ENCODE peak calls at places on chromosomes 11 and 22, in seven cellular contexts. V is pancreas, P is tibial nerve, A is fibroblast of the aortic adventitia, H is testis, R is kidney epithelial cell, O is HCT116. Y is an unnamed sample.

GRCh38 chr11:78212586-78213371 is 24.1 kb downstream of the USP35 start:
- DNase-seq in V (no peak), P (no peak), A (peak), H (no peak), R (no peak), O (no peak), Y (peak)

GRCh38 chr22:28141614-28142013 is 222.6 kb upstream of the PITPNB start:
- DNase-seq in V (no peak), P (no peak), A (peak), H (no peak), R (peak), O (no peak), Y (peak)

GRCh38 chr11:76700177-76701100 is 29.9 kb upstream of the LRRC32 start:
- DNase-seq in V (no peak), P (no peak), A (peak), H (no peak), R (peak), O (peak), Y (peak)

GRCh38 chr11:26792956-26793355 is 71.1 kb upstream of the SLC5A12 start:
- DNase-seq in V (no peak), P (no peak), A (peak), H (no peak), R (no peak), O (no peak), Y (peak)

GRCh38 chr11:235998-236773 is at the start of gene SIRT3:
- DNase-seq in V (peak), P (peak), A (peak), H (peak), R (peak), O (peak), Y (peak)

GRCh38 chr11:68855205-68855978 is 13.7 kb upstream of the CPT1A start:
- DNase-seq in V (peak), P (no peak), A (no peak), H (peak), R (no peak), O (no peak), Y (peak)

GRCh38 chr22:24592144-24592845 is 578 bp downstream of the LRRC75B start:
- DNase-seq in V (peak), P (no peak), A (peak), H (peak), R (no peak), O (no peak), Y (no peak)

GRCh38 chr22:35567794-35568193 is 27.2 kb downstream of the RASD2 start:
- DNase-seq in V (no peak), P (no peak), A (no peak), H (no peak), R (no peak), O (no peak), Y (no peak)

GRCh38 chr11:59754859-59755700 is at the start of gene STX3:
- DNase-seq in V (peak), P (peak), A (peak), H (peak), R (no peak), O (peak), Y (peak)

GRCh38 chr22:46894081-46894671 is 131.7 kb downstream of the TBC1D22A start:
- DNase-seq in V (no peak), P (no peak), A (no peak), H (peak), R (no peak), O (no peak), Y (no peak)

GRCh38 chr11:110818032-110818687 is 105.9 kb upstream of the ARHGAP20 start:
- DNase-seq in V (no peak), P (no peak), A (peak), H (no peak), R (peak), O (peak), Y (peak)

GRCh38 chr11:120801801-120802689 is 221.9 kb upstream of the TBCEL start:
- DNase-seq in V (peak), P (peak), A (peak), H (peak), R (no peak), O (peak), Y (peak)

GRCh38 chr11:10926801-10927200 is 68.9 kb upstream of the ZBED5 start:
- DNase-seq in V (no peak), P (no peak), A (no peak), H (no peak), R (no peak), O (no peak), Y (no peak)

GRCh38 chr22:19127329-19128008 is 3.6 kb upstream of the TSSK2 start:
- DNase-seq in V (peak), P (no peak), A (no peak), H (no peak), R (no peak), O (no peak), Y (no peak)

GRCh38 chr11:85170184-85170583 is 457.0 kb downstream of the DLG2 start:
- DNase-seq in V (no peak), P (no peak), A (no peak), H (no peak), R (peak), O (peak), Y (peak)

GRCh38 chr11:123250811-123251655 is 56.0 kb upstream of the CLMP start:
- DNase-seq in V (no peak), P (no peak), A (no peak), H (no peak), R (no peak), O (no peak), Y (no peak)

GRCh38 chr11:78740175-78741161 is 165.8 kb upstream of the NARS2 start:
- DNase-seq in V (no peak), P (no peak), A (peak), H (no peak), R (no peak), O (no peak), Y (no peak)

GRCh38 chr22:22590136-22590891 is 31.2 kb upstream of the PRAME start:
- DNase-seq in V (no peak), P (no peak), A (no peak), H (no peak), R (no peak), O (no peak), Y (no peak)

GRCh38 chr22:48070760-48071159 is 1308.3 kb downstream of the TBC1D22A start:
- DNase-seq in V (no peak), P (no peak), A (no peak), H (no peak), R (no peak), O (no peak), Y (no peak)

GRCh38 chr11:112460141-112460540 is 199.5 kb upstream of the PLET1 start:
- DNase-seq in V (no peak), P (no peak), A (no peak), H (no peak), R (no peak), O (no peak), Y (no peak)

GRCh38 chr11:20032577-20033265 is 127.6 kb downstream of the DBX1 start:
- DNase-seq in V (no peak), P (no peak), A (no peak), H (no peak), R (no peak), O (no peak), Y (no peak)

GRCh38 chr11:92266821-92267220 is 42.2 kb downstream of the FAT3 start:
- DNase-seq in V (no peak), P (no peak), A (no peak), H (no peak), R (no peak), O (no peak), Y (no peak)

GRCh38 chr22:50684986-50685385 is 12.4 kb downstream of the SHANK3 start:
- DNase-seq in V (no peak), P (no peak), A (peak), H (peak), R (no peak), O (no peak), Y (peak)

GRCh38 chr11:75214411-75214821 is 26.2 kb upstream of the TPBGL start:
- DNase-seq in V (peak), P (peak), A (peak), H (peak), R (peak), O (peak), Y (peak)

GRCh38 chr22:21563912-21564311 is 3.6 kb upstream of the UBE2L3 start:
- DNase-seq in V (no peak), P (no peak), A (no peak), H (no peak), R (no peak), O (no peak), Y (no peak)

DNA sequence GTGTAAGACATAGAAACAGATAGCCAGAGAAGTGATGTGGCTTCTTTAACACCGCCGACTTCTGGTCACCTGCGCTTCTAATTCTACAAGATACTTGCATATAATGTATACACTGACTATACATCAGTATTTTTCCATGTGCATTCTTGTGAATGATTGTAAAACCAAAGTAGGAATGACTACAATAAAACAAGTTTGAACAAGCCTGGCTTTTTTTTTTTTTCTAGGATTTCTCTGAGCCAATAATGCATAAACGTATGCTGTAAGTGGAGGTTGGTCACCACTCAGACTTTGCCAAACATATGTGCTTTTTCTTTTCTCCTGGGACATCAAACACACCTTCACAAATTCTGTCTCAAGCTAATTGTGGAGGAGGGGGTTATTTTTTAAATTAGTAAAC is 237.8 kb upstream of the KIRREL3 start:
- DNase-seq in V (no peak), P (no peak), A (no peak), H (no peak), R (no peak), O (no peak), Y (no peak)
- TF ChIP-seq CTCF in V (no peak), P (no peak), A (no peak), H (no peak), R (no peak), O (no peak), Y (no peak)

DNA sequence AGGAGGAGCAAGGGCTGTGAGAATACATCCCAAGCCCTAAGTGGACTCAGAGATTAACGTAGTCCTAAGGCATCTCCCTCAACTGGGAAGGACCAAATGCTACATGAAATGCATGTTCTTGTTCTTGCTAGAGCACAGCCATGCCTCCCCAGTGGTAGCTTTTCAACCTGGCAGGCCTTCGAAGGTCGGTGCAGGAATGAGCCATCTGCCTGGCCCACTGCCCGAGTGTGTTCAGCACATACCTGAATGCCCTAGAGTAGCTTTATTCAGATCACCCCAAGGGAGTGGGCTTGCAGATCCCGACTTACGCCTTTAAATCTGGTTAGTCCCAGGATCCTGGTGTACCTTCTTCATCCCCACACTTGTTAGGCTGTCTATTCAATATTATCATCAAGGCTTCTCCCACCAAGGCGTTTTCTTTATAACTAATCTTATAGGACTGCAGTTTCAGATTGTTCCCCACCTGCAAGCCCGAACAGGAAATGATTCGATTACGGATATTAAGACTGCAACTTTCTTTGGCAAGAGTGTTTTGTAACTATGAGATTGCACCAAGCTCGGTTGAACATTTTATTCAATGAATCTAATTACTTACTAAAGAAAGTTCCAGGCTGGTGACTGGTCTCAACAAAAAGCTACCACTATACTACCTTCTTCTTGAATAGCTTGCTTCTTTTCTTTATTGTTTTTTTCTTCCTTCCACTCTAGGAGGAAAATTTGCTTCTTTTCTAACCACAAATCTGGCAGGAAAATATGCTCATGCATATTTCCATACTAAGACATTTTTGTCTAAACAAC is 115.6 kb downstream of the SGSM3 start:
- DNase-seq in V (peak), P (no peak), A (peak), H (no peak), R (no peak), O (no peak), Y (peak)
- H3K4me3 ChIP-seq in V (no peak), P (no peak), A (no peak), H (no peak), R (no peak), O (no peak), Y (no peak)

GRCh38 chr11:72860592-72860991 is 46.4 kb downstream of the ATG16L2 start:
- DNase-seq in V (no peak), P (no peak), A (no peak), H (no peak), R (no peak), O (no peak), Y (no peak)

GRCh38 chr11:72856551-72857342 is 42.5 kb downstream of the ATG16L2 start:
- DNase-seq in V (no peak), P (no peak), A (peak), H (no peak), R (no peak), O (no peak), Y (peak)

GRCh38 chr11:72851726-72852125 is 37.5 kb downstream of the ATG16L2 start:
- DNase-seq in V (no peak), P (no peak), A (no peak), H (no peak), R (no peak), O (no peak), Y (no peak)

GRCh38 chr11:72860010-72860409 is 45.8 kb downstream of the ATG16L2 start:
- DNase-seq in V (no peak), P (no peak), A (no peak), H (no peak), R (no peak), O (no peak), Y (no peak)

DNA sequence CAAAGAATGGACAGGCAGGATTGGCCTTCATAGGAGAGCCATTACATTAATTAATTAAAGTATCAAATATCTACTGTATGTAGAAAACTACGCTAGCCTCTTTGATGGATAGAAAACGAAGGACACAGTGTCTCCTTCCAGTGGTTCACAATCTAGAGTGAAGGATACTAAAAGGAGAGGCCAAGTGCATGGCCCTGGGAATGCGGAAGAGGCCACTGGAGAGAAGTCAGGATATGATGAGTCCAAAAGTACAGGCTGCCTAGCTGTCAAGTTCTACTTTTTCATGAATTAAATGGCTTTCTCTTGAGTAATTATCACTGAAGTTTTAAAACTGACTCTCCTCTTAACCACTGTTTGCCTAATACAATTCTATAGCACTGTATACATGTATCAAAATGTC is 41.9 kb downstream of the ATG16L2 start:
- DNase-seq in V (no peak), P (no peak), A (no peak), H (peak), R (no peak), O (no peak), Y (no peak)
- TF ChIP-seq CTCF in V (no peak), P (no peak), A (no peak), H (no peak), R (no peak), O (no peak), Y (no peak)

GRCh38 chr11:82899957-82900276 is 313 bp downstream of the PRCP start:
- DNase-seq in V (no peak), P (no peak), A (no peak), H (no peak), R (no peak), O (no peak), Y (no peak)

GRCh38 chr11:82900277-82901164 is at the start of gene PRCP:
- DNase-seq in V (peak), P (peak), A (peak), H (peak), R (peak), O (peak), Y (peak)

GRCh38 chr11:82896183-82896582 is 4.0 kb downstream of the PRCP start:
- DNase-seq in V (no peak), P (no peak), A (no peak), H (no peak), R (no peak), O (no peak), Y (no peak)

GRCh38 chr11:82899191-82899820 is 924 bp downstream of the PRCP start:
- DNase-seq in V (no peak), P (no peak), A (no peak), H (no peak), R (no peak), O (no peak), Y (no peak)

GRCh38 chr11:82898242-82898641 is 2.0 kb downstream of the PRCP start:
- DNase-seq in V (no peak), P (no peak), A (no peak), H (no peak), R (no peak), O (no peak), Y (no peak)
- H3K4me3 ChIP-seq in V (no peak), P (no peak), A (no peak), H (no peak), R (no peak), O (no peak), Y (no peak)

GRCh38 chr11:106271686-106272085 is 194.2 kb downstream of the AASDHPPT start:
- DNase-seq in V (no peak), P (no peak), A (peak), H (no peak), R (no peak), O (no peak), Y (peak)
- TF ChIP-seq CTCF in V (no peak), P (no peak), A (peak), H (no peak), R (no peak), O (no peak), Y (peak)

GRCh38 chr11:2348986-2349385 is 28.1 kb upstream of the CD81 start:
- DNase-seq in V (no peak), P (no peak), A (peak), H (no peak), R (no peak), O (no peak), Y (peak)
- H3K4me3 ChIP-seq in V (no peak), P (no peak), A (no peak), H (no peak), R (no peak), O (no peak), Y (no peak)

DNA sequence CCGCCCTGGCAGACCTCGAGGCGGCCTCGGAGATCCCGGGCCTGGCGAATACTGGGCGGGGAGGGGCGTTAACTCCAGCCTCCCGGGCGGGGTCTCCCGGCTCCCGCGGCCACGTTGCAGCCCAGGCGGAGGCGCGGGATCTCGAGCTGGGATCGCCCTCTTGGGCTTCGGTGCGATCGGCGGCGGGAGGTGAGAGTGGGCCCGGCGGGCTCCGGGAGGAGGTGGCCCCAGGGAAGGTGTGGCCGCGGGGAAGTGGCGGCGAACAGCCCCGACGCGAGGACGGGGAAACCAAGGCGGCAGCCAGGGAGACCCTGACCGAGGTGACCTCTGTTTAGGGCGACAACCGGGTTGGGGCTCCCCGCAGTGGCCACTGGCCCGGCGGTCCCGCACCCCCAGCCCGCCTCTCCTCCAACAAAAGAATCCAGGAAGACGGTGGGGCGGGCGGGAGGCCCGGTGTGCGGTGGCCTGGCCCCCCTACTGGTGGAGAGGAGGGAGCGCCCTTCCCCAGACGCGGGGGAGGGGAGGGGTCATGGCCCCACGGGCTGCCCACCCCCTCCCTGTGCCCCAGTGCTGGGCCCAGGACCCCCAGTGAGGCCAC is at the start of gene PHETA2:
- DNase-seq in V (peak), P (no peak), A (peak), H (no peak), R (no peak), O (no peak), Y (peak)
- TF ChIP-seq CTCF in V (peak), P (peak), A (peak), H (no peak), R (peak), O (no peak), Y (peak)

GRCh38 chr22:20425821-20426615 is 11.6 kb downstream of the SCARF2 start:
- DNase-seq in V (no peak), P (no peak), A (no peak), H (no peak), R (no peak), O (no peak), Y (no peak)
- H3K4me3 ChIP-seq in V (peak), P (no peak), A (no peak), H (peak), R (no peak), O (no peak), Y (no peak)